ENCODE peak calls at places on chromosome 15, in five cellular contexts. One of them, this sample, is unnamed. For H3K36me3, the result is how much of the 10 kb centered on the place peaks cover.

GRCh38 chr15:63888146-63888545 is 54.4 kb upstream of the HERC1 start:
- DNase-seq in breast epithelium: no peak
- DNase-seq in heart left ventricle: no peak
- DNase-seq in CD4-positive, CD25-positive, alpha-beta regulatory T cell: no peak
- DNase-seq in uterus: no peak
- DNase-seq in this sample: no peak

GRCh38 chr15:49675051-49675450 is 54.2 kb downstream of the DTWD1 start:
- DNase-seq in CD4-positive, CD25-positive, alpha-beta regulatory T cell: no peak
- DNase-seq in heart left ventricle: no peak
- DNase-seq in breast epithelium: no peak
- DNase-seq in uterus: no peak
- DNase-seq in this sample: no peak

GRCh38 chr15:48963524-48964113 is at the start of gene SHC4:
- DNase-seq in CD4-positive, CD25-positive, alpha-beta regulatory T cell: no peak
- DNase-seq in heart left ventricle: peak
- DNase-seq in uterus: peak
- DNase-seq in breast epithelium: no peak
- DNase-seq in this sample: no peak

GRCh38 chr15:63191895-63192603 is 2.6 kb downstream of the RAB8B start:
- DNase-seq in uterus: no peak
- DNase-seq in breast epithelium: no peak
- DNase-seq in heart left ventricle: no peak
- DNase-seq in CD4-positive, CD25-positive, alpha-beta regulatory T cell: peak
- DNase-seq in this sample: peak

GRCh38 chr15:83436513-83437158 is 10.5 kb upstream of the SH3GL3 start:
- DNase-seq in uterus: no peak
- DNase-seq in heart left ventricle: no peak
- DNase-seq in breast epithelium: no peak
- DNase-seq in CD4-positive, CD25-positive, alpha-beta regulatory T cell: no peak
- DNase-seq in this sample: no peak

GRCh38 chr15:52040167-52040900 is 21.3 kb downstream of the MAPK6 start:
- DNase-seq in uterus: no peak
- DNase-seq in CD4-positive, CD25-positive, alpha-beta regulatory T cell: no peak
- DNase-seq in heart left ventricle: no peak
- DNase-seq in breast epithelium: no peak
- DNase-seq in this sample: no peak

GRCh38 chr15:70523634-70524033 is 239.7 kb downstream of the UACA start:
- DNase-seq in breast epithelium: no peak
- DNase-seq in CD4-positive, CD25-positive, alpha-beta regulatory T cell: no peak
- DNase-seq in heart left ventricle: no peak
- DNase-seq in uterus: no peak
- DNase-seq in this sample: no peak

GRCh38 chr15:88905576-88905975 is 7.6 kb downstream of the MFGE8 start:
- DNase-seq in CD4-positive, CD25-positive, alpha-beta regulatory T cell: no peak
- DNase-seq in heart left ventricle: no peak
- DNase-seq in uterus: no peak
- DNase-seq in breast epithelium: no peak
- DNase-seq in this sample: no peak

GRCh38 chr15:75215107-75216004 is 13.7 kb downstream of the C15orf39 start:
- DNase-seq in heart left ventricle: no peak
- DNase-seq in uterus: no peak
- DNase-seq in CD4-positive, CD25-positive, alpha-beta regulatory T cell: no peak
- DNase-seq in breast epithelium: no peak
- DNase-seq in this sample: no peak

GRCh38 chr15:66679657-66680108 is 22.4 kb upstream of the SMAD6 start:
- DNase-seq in breast epithelium: no peak
- DNase-seq in uterus: no peak
- DNase-seq in heart left ventricle: peak
- DNase-seq in CD4-positive, CD25-positive, alpha-beta regulatory T cell: no peak
- DNase-seq in this sample: no peak

GRCh38 chr15:60751985-60752952 is 273.3 kb upstream of the ICE2 start:
- DNase-seq in heart left ventricle: peak
- DNase-seq in CD4-positive, CD25-positive, alpha-beta regulatory T cell: no peak
- DNase-seq in breast epithelium: peak
- DNase-seq in uterus: peak
- DNase-seq in this sample: no peak

GRCh38 chr15:71495381-71495780 is 315.0 kb upstream of the NR2E3 start:
- DNase-seq in heart left ventricle: no peak
- DNase-seq in CD4-positive, CD25-positive, alpha-beta regulatory T cell: no peak
- DNase-seq in uterus: no peak
- DNase-seq in breast epithelium: no peak
- DNase-seq in this sample: no peak

GRCh38 chr15:67094001-67094826 is 28.8 kb downstream of the SMAD3 start:
- DNase-seq in uterus: no peak
- DNase-seq in heart left ventricle: no peak
- DNase-seq in CD4-positive, CD25-positive, alpha-beta regulatory T cell: no peak
- DNase-seq in breast epithelium: no peak
- DNase-seq in this sample: no peak

GRCh38 chr15:65385868-65386253 is 8.1 kb upstream of the IGDCC3 start:
- DNase-seq in heart left ventricle: peak
- DNase-seq in uterus: peak
- DNase-seq in CD4-positive, CD25-positive, alpha-beta regulatory T cell: no peak
- DNase-seq in breast epithelium: no peak
- DNase-seq in this sample: no peak

GRCh38 chr15:66251790-66252355 is 1.7 kb downstream of the MEGF11 start:
- DNase-seq in uterus: no peak
- DNase-seq in heart left ventricle: no peak
- DNase-seq in CD4-positive, CD25-positive, alpha-beta regulatory T cell: no peak
- DNase-seq in breast epithelium: no peak
- DNase-seq in this sample: no peak

GRCh38 chr15:89293012-89293411 is 41.6 kb downstream of the POLG start:
- DNase-seq in breast epithelium: no peak
- DNase-seq in heart left ventricle: no peak
- DNase-seq in uterus: no peak
- DNase-seq in CD4-positive, CD25-positive, alpha-beta regulatory T cell: no peak
- DNase-seq in this sample: no peak

GRCh38 chr15:50107591-50108408 is 11.2 kb downstream of the ATP8B4 start:
- DNase-seq in breast epithelium: no peak
- DNase-seq in CD4-positive, CD25-positive, alpha-beta regulatory T cell: no peak
- DNase-seq in uterus: no peak
- DNase-seq in heart left ventricle: no peak
- DNase-seq in this sample: no peak

GRCh38 chr15:68640791-68641331 is 62.1 kb downstream of the CORO2B start:
- DNase-seq in CD4-positive, CD25-positive, alpha-beta regulatory T cell: no peak
- DNase-seq in heart left ventricle: no peak
- DNase-seq in breast epithelium: peak
- DNase-seq in uterus: no peak
- DNase-seq in this sample: no peak

GRCh38 chr15:71422530-71423259 is 307.4 kb downstream of the THSD4 start:
- DNase-seq in heart left ventricle: no peak
- DNase-seq in CD4-positive, CD25-positive, alpha-beta regulatory T cell: no peak
- DNase-seq in uterus: no peak
- DNase-seq in breast epithelium: no peak
- DNase-seq in this sample: no peak

GRCh38 chr15:66162286-66162685 is 91.3 kb downstream of the MEGF11 start:
- DNase-seq in uterus: no peak
- DNase-seq in CD4-positive, CD25-positive, alpha-beta regulatory T cell: no peak
- DNase-seq in breast epithelium: no peak
- DNase-seq in heart left ventricle: no peak
- DNase-seq in this sample: no peak

GRCh38 chr15:81229596-81229995 is 32.9 kb downstream of the IL16 start:
- DNase-seq in uterus: peak
- DNase-seq in breast epithelium: no peak
- DNase-seq in CD4-positive, CD25-positive, alpha-beta regulatory T cell: no peak
- DNase-seq in heart left ventricle: peak
- DNase-seq in this sample: no peak

GRCh38 chr15:59191855-59192237 is 14.8 kb upstream of the LDHAL6B start:
- DNase-seq in heart left ventricle: no peak
- DNase-seq in CD4-positive, CD25-positive, alpha-beta regulatory T cell: no peak
- DNase-seq in breast epithelium: no peak
- DNase-seq in uterus: no peak
- DNase-seq in this sample: no peak

GRCh38 chr15:63593705-63594671 is 3.2 kb upstream of the FBXL22 start:
- DNase-seq in breast epithelium: no peak
- DNase-seq in heart left ventricle: no peak
- DNase-seq in uterus: no peak
- DNase-seq in CD4-positive, CD25-positive, alpha-beta regulatory T cell: no peak
- DNase-seq in this sample: no peak

GRCh38 chr15:67544475-67544874 is 2.0 kb downstream of the MAP2K5 start:
- DNase-seq in breast epithelium: no peak
- DNase-seq in uterus: no peak
- DNase-seq in CD4-positive, CD25-positive, alpha-beta regulatory T cell: no peak
- DNase-seq in heart left ventricle: no peak
- DNase-seq in this sample: no peak

GRCh38 chr15:40096094-40096876 is 12.4 kb downstream of the BMF start:
- DNase-seq in breast epithelium: no peak
- DNase-seq in heart left ventricle: no peak
- DNase-seq in CD4-positive, CD25-positive, alpha-beta regulatory T cell: no peak
- DNase-seq in uterus: peak
- DNase-seq in this sample: no peak

GRCh38 chr15:68735610-68736009 is 85.1 kb downstream of the ANP32A start:
- DNase-seq in breast epithelium: no peak
- DNase-seq in CD4-positive, CD25-positive, alpha-beta regulatory T cell: no peak
- DNase-seq in uterus: no peak
- DNase-seq in heart left ventricle: no peak
- DNase-seq in this sample: no peak

DNA sequence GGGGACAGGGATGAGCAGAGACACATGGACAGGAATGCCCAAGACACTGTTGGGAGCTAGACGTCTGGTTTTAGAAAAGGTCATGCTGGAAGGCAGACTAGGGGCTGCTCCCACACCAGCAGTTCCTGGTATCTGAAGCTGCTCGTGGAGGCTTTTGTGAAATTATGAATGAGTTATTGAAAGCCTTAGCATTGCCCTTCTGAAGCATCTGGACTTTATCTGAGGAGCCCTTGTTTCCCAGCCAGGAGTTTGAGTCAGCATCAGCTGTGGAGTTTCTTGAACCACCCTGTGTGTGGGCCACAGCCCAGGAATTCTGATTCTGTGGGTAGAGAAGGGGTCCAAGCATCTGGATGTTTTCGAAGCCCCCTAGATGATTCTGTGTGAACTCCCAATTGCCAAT is 258.7 kb downstream of the SLCO3A1 start:
- DNase-seq in CD4-positive, CD25-positive, alpha-beta regulatory T cell: no peak
- DNase-seq in breast epithelium: no peak
- DNase-seq in heart left ventricle: no peak
- DNase-seq in uterus: no peak
- DNase-seq in this sample: no peak
- H3K4me3 ChIP-seq in CD4-positive, CD25-positive, alpha-beta regulatory T cell: no peak
- H3K4me3 ChIP-seq in breast epithelium: no peak
- H3K4me3 ChIP-seq in heart left ventricle: no peak
- H3K4me3 ChIP-seq in uterus: no peak
- H3K4me3 ChIP-seq in this sample: no peak

GRCh38 chr15:29731865-29732264 is 90.4 kb downstream of the TJP1 start:
- DNase-seq in breast epithelium: no peak
- DNase-seq in uterus: no peak
- DNase-seq in CD4-positive, CD25-positive, alpha-beta regulatory T cell: no peak
- DNase-seq in heart left ventricle: no peak
- DNase-seq in this sample: no peak

GRCh38 chr15:29726553-29726952 is 95.7 kb downstream of the TJP1 start:
- DNase-seq in heart left ventricle: no peak
- DNase-seq in uterus: no peak
- DNase-seq in CD4-positive, CD25-positive, alpha-beta regulatory T cell: no peak
- DNase-seq in breast epithelium: no peak
- DNase-seq in this sample: no peak

GRCh38 chr15:29724026-29724425 is 98.2 kb downstream of the TJP1 start:
- DNase-seq in CD4-positive, CD25-positive, alpha-beta regulatory T cell: no peak
- DNase-seq in uterus: no peak
- DNase-seq in heart left ventricle: no peak
- DNase-seq in breast epithelium: no peak
- DNase-seq in this sample: no peak

GRCh38 chr15:29728418-29728817 is 93.8 kb downstream of the TJP1 start:
- DNase-seq in uterus: no peak
- DNase-seq in breast epithelium: no peak
- DNase-seq in heart left ventricle: no peak
- DNase-seq in CD4-positive, CD25-positive, alpha-beta regulatory T cell: no peak
- DNase-seq in this sample: no peak

GRCh38 chr15:29727871-29728270 is 94.4 kb downstream of the TJP1 start:
- DNase-seq in uterus: no peak
- DNase-seq in heart left ventricle: no peak
- DNase-seq in CD4-positive, CD25-positive, alpha-beta regulatory T cell: no peak
- DNase-seq in breast epithelium: no peak
- DNase-seq in this sample: no peak
- H3K36me3 ChIP-seq in uterus: under half
- H3K36me3 ChIP-seq in heart left ventricle: under half
- H3K36me3 ChIP-seq in CD4-positive, CD25-positive, alpha-beta regulatory T cell: under half
- H3K36me3 ChIP-seq in breast epithelium: under half
- H3K36me3 ChIP-seq in this sample: under half

DNA sequence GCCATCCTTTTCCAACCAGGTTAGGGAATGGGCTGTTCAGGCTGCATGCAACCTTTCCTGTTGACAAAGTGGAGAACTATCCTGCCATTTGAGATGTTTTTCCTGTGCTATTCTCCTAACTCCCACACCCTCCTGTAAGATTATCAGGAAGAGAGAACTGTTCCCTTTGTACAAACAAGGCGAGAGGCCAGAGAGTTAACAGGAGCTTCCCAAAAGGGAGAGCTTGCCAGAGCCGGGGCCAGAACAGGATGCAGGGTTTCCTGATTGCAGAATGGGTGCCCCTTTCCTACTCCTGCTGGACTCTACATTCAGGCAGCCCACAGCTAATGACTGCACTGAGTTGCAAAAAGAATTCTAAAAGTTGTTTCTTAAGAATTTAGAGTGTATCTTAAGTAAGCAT is 17.1 kb downstream of the PML start:
- DNase-seq in breast epithelium: no peak
- DNase-seq in CD4-positive, CD25-positive, alpha-beta regulatory T cell: no peak
- DNase-seq in uterus: peak
- DNase-seq in heart left ventricle: peak
- DNase-seq in this sample: no peak
- H3K4me3 ChIP-seq in breast epithelium: peak
- H3K4me3 ChIP-seq in CD4-positive, CD25-positive, alpha-beta regulatory T cell: no peak
- H3K4me3 ChIP-seq in uterus: no peak
- H3K4me3 ChIP-seq in heart left ventricle: no peak
- H3K4me3 ChIP-seq in this sample: no peak

DNA sequence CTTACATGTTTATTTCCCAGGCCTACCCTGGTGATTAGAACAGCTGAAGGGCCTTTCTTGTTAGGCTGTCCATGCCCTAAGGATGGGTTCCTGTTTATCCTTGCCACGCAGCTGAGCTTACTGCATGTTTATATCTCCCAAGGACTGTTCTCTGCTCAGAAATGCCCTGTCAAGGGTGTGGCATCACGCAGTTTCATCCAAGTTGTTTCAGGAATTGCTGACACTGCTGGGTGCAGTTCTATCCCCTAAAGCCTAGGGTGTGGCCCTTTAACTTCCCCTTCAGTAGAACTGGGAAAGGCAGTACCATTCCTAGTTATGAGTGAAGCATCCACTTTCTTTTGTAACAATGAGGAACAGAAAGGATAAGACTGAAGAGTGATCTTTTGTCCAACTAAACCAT is 5.0 kb downstream of the ELL3 start:
- DNase-seq in breast epithelium: no peak
- DNase-seq in heart left ventricle: no peak
- DNase-seq in CD4-positive, CD25-positive, alpha-beta regulatory T cell: no peak
- DNase-seq in uterus: no peak
- DNase-seq in this sample: no peak
- H3K36me3 ChIP-seq in breast epithelium: under half
- H3K36me3 ChIP-seq in heart left ventricle: half or more
- H3K36me3 ChIP-seq in CD4-positive, CD25-positive, alpha-beta regulatory T cell: half or more
- H3K36me3 ChIP-seq in uterus: under half
- H3K36me3 ChIP-seq in this sample: half or more

GRCh38 chr15:99365232-99365631 is 114.0 kb downstream of the LRRC28 start:
- DNase-seq in breast epithelium: no peak
- DNase-seq in heart left ventricle: no peak
- DNase-seq in uterus: no peak
- DNase-seq in CD4-positive, CD25-positive, alpha-beta regulatory T cell: no peak
- DNase-seq in this sample: no peak
- H3K4me3 ChIP-seq in breast epithelium: no peak
- H3K4me3 ChIP-seq in heart left ventricle: no peak
- H3K4me3 ChIP-seq in uterus: no peak
- H3K4me3 ChIP-seq in CD4-positive, CD25-positive, alpha-beta regulatory T cell: no peak
- H3K4me3 ChIP-seq in this sample: no peak

This sample was measured in effector memory CD4-positive, alpha-beta T cell.